ENCODE peak calls at places on chromosomes 11 and 22, in five cellular contexts. C is endothelial cell of umbilical vein, N is A549, R is ovary, E is prostate gland. I is an unnamed sample.

GRCh38 chr11:13030857-13031256 is 21.7 kb downstream of the RASSF10 start:
- DNase-seq in N (no peak), C (peak), E (peak), R (peak), I (no peak)

GRCh38 chr11:12261551-12261950 is 115.8 kb upstream of the PARVA start:
- DNase-seq in E (no peak), R (no peak), C (no peak), N (no peak), I (no peak)

GRCh38 chr11:12287374-12288211 is 89.8 kb upstream of the PARVA start:
- DNase-seq in R (peak), E (peak), N (peak), C (peak), I (peak)

GRCh38 chr22:42984397-42984796 is 30.6 kb downstream of the PACSIN2 start:
- DNase-seq in R (no peak), N (no peak), E (no peak), C (no peak), I (no peak)

GRCh38 chr22:21045585-21046294 is at the start of gene LRRC74B:
- DNase-seq in N (peak), R (peak), E (peak), C (peak), I (peak)

GRCh38 chr11:47212938-47213337 is 1.8 kb upstream of the DDB2 start:
- DNase-seq in C (no peak), E (no peak), N (no peak), R (peak), I (no peak)

GRCh38 chr11:82405392-82405791 is 328.3 kb downstream of the FAM181B start:
- DNase-seq in N (no peak), E (no peak), R (no peak), C (no peak), I (no peak)

GRCh38 chr22:22168190-22168940 is 76.2 kb upstream of the VPREB1 start:
- DNase-seq in C (no peak), R (no peak), N (peak), E (no peak), I (no peak)

GRCh38 chr11:33941637-33942160 is 49.8 kb upstream of the LMO2 start:
- DNase-seq in R (no peak), E (no peak), N (no peak), C (peak), I (peak)

GRCh38 chr22:19964701-19965386 is 23.2 kb upstream of the TXNRD2 start:
- DNase-seq in N (no peak), E (no peak), R (no peak), C (no peak), I (no peak)

GRCh38 chr22:19965771-19966709 is 24.4 kb upstream of the TXNRD2 start:
- DNase-seq in R (no peak), E (no peak), C (no peak), N (no peak), I (no peak)

GRCh38 chr22:19962246-19962908 is 20.8 kb upstream of the TXNRD2 start:
- DNase-seq in C (peak), E (peak), N (peak), R (no peak), I (no peak)

GRCh38 chr22:19962909-19963806 is 21.5 kb upstream of the TXNRD2 start:
- DNase-seq in R (no peak), C (peak), N (no peak), E (peak), I (no peak)

DNA sequence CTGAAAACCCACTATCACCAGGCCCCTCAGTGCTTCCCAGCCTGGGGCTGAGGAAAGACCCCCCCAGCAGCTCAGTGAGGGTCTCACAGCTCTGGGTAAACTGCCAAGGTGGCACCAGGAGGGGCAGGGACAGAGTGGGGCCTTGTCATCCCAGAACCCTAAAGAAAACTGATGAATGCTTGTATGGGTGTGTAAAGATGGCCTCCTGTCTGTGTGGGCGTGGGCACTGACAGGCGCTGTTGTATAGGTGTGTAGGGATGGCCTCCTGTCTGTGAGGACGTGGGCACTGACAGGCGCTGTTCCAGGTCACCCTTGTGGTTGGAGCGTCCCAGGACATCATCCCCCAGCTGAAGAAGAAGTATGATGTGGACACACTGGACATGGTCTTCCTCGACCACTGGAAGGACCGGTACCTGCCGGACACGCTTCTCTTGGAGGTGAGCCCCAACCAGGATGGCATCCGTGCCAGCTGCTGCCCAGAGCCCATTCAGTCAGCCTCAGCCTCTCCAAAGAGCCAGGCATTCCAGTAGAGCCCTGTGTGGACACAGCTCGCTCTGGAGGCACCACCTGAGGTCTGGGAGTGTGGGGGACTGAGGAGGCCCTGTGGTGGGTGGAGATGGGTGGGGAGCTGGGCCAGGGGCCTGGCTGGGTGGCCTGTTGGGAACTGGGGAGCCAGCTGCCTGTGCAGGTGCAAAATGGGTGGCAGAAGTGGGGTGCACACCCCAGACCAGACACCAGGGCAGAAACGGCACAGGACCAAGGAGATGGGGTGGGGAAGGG is 22.4 kb upstream of the TXNRD2 start:
- DNase-seq in E (no peak), N (no peak), R (no peak), C (no peak), I (no peak)
- TF ChIP-seq POLR2A in E (no peak), N (no peak), R (no peak), C (no peak), I (no peak)

DNA sequence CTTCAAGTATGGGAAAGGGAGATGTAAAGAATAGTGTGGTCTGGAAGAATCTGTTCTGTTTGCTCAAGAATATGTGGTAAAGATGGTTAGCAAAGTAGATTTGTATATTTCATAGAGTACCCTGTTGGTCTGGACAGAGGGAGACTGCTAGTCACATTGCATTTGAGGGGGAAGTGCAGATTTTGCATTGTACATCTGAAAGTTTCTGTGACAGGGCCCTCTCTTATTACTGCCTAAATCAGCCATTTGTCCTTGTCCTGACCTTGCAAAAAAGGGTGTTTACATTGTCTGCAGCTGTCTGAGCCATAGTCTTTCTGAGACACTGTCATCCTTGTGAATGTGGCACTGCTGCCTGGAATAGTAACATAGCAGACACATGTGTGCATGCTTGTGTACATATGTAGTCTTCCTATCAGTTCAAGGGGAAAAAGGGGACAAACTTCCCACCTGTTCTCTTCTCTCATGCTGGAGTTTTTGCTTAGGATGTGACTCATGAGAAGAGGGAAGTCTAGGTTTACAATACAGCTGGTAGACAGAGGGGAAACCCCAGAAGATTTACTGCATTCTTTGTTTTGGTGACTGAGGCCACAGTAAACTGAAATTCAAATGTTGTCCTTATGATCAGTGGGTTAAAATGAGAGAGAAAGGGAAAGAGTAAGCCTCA is 640.4 kb upstream of the KIRREL3 start:
- DNase-seq in R (no peak), E (no peak), C (peak), N (no peak), I (no peak)
- TF ChIP-seq POLR2A in R (no peak), E (no peak), C (no peak), N (no peak), I (no peak)

DNA sequence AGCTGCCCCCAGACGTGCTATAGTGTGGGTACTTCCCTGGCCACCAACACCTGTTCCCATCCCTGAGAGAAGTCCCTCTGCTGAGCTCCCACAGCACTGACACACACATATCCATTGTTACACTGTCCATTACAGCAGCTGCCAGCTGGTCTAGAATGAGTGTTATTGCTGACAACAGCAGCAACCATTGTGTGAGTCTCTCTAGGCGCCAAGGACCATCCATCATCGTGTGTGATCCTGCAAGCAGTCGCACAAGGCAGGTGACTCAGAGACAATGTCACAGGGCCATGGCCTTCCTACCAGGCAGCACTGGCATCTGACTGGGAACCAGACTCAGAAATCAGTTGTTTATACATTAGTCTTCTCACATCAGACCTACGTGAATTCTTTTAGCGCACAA is 56.3 kb downstream of the SGSM3 start:
- DNase-seq in R (no peak), N (no peak), E (no peak), C (peak), I (no peak)
- TF ChIP-seq POLR2A in R (peak), N (no peak), E (no peak), C (no peak), I (no peak)

DNA sequence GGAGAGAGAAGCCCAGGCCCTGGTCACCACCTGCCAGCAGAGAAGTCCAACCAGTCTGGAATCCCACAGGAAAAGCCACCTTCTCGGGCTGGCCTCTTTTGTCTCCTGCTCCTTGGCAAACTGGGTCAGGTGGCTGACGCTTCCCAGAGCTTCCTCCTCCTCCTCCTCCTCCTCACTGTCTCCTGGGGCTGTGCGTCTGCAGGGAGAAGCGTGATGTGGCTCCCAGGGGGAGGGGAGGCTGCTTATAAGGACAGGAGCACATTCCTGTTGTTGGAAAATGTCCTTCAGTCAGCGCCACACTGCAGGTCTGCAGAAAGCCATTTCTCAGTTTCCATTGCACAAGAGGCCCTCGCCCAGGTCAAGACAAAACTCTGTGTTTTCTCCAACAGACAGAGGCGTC is 1316.5 kb downstream of the BRD1 start:
- DNase-seq in E (no peak), N (no peak), R (no peak), C (no peak), I (no peak)
- TF ChIP-seq POLR2A in E (no peak), N (no peak), R (no peak), C (no peak), I (no peak)

DNA sequence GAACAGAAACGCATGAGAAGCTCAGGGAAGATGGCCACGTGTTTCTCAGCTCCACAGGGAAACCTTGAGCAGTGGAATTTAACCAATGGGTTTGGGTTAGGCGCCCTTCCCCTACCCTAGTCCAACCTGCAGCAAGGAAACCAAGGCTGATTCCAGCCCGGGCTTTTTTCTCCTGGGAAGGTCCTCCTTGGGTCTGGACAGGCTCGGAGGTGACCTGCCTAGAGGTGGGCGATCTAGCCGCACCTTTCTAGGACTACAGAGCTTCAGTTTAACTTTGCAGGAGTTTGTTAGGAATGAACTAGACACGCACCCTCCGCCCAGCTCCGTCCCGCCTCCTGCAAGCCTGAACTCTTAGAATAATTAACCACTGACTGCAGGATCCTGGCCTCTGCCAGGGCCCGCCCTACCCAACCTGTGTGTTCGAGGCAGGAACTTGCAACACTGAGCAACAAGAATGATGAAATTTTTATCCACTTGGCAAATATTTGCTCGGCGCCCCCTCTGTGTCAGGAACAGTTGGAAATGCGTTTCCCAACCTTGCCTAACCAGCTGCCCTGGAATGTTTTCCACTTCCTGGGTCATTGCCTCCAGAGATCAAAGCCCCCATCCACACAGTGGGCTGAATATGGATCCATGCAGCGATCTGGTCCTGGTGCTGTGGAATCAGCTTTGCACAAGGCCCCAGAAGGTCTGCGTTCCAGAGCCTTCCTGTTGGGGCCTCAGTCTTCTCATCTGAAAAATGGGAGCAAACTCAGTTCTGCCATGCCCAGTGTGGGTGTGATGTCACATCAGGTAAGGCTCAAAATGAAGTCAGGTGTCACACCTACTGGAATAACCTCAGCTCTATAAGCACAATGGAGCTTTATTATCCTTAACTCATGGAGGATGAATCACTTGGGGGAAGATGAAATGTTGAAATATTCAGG is 13.3 kb downstream of the MPST start:
- DNase-seq in C (no peak), R (peak), E (peak), N (peak), I (no peak)
- TF ChIP-seq POLR2A in C (no peak), R (no peak), E (no peak), N (peak), I (no peak)

GRCh38 chr11:62612366-62613274 is at the start of the genes EML3 and ROM1:
- DNase-seq in R (peak), N (peak), C (peak), E (peak), I (peak)
- TF ChIP-seq POLR2A in R (no peak), N (no peak), C (peak), E (peak), I (peak)

GRCh38 chr22:29231971-29232959 is 26.6 kb downstream of the EMID1 start:
- DNase-seq in E (no peak), C (peak), R (peak), N (no peak), I (no peak)
- TF ChIP-seq POLR2A in E (no peak), C (no peak), R (no peak), N (no peak), I (no peak)

GRCh38 chr11:125074511-125075241 is 11.6 kb downstream of the SLC37A2 start:
- DNase-seq in R (no peak), C (no peak), N (no peak), E (no peak), I (no peak)
- TF ChIP-seq POLR2A in R (no peak), C (no peak), N (no peak), E (no peak), I (no peak)

GRCh38 chr11:118436639-118437045 is 350 bp downstream of the KMT2A start:
- DNase-seq in R (no peak), E (no peak), N (no peak), C (no peak), I (no peak)

GRCh38 chr11:118435893-118436624 is at the start of gene KMT2A:
- DNase-seq in C (peak), R (peak), E (peak), N (peak), I (peak)

GRCh38 chr11:118434553-118435232 is 1.6 kb upstream of the KMT2A start:
- DNase-seq in C (peak), E (peak), R (peak), N (no peak), I (no peak)

GRCh38 chr11:118434123-118434552 is 2.2 kb upstream of the KMT2A start:
- DNase-seq in E (no peak), R (no peak), N (no peak), C (no peak), I (no peak)

GRCh38 chr11:118435233-118435892 is 929 bp upstream of the KMT2A start:
- DNase-seq in R (peak), N (peak), E (peak), C (peak), I (no peak)
- TF ChIP-seq POLR2A in R (no peak), N (peak), E (no peak), C (no peak), I (peak)